ENCODE peak calls at places on chromosomes 12 and 14, in five cellular contexts. Q is mesothelial cell of epicardium, B is stomach, C is astrocyte of the cerebellum, M is AG09309. H is an unnamed sample.

GRCh38 chr12:47962198-47962597 is 1.2 kb upstream of the TMEM106C start:
- DNase-seq in Q (no peak), B (no peak), C (no peak), M (no peak), H (no peak)

GRCh38 chr12:3247077-3247476 is 169.9 kb downstream of the TSPAN9 start:
- DNase-seq in Q (no peak), B (no peak), C (no peak), M (no peak), H (no peak)

GRCh38 chr12:27619308-27619707 is 76.9 kb upstream of the REP15 start:
- DNase-seq in Q (no peak), B (no peak), C (peak), M (peak), H (no peak)

GRCh38 chr12:12097821-12098688 is 27.3 kb downstream of the BCL2L14 start:
- DNase-seq in Q (no peak), B (no peak), C (no peak), M (no peak), H (no peak)

GRCh38 chr12:106767954-106768501 is 6.5 kb upstream of the RIC8B start:
- DNase-seq in Q (no peak), B (no peak), C (peak), M (no peak), H (no peak)

GRCh38 chr12:95601091-95601490 is 49.8 kb upstream of the USP44 start:
- DNase-seq in Q (no peak), B (no peak), C (no peak), M (no peak), H (no peak)

GRCh38 chr12:82870825-82871377 is 184.2 kb downstream of the TMTC2 start:
- DNase-seq in Q (no peak), B (no peak), C (no peak), M (no peak), H (no peak)

GRCh38 chr12:114655934-114656697 is 27.9 kb downstream of the TBX3 start:
- DNase-seq in Q (no peak), B (no peak), C (no peak), M (no peak), H (no peak)

GRCh38 chr12:39467432-39467870 is 24.5 kb upstream of the KIF21A start:
- DNase-seq in Q (no peak), B (no peak), C (no peak), M (no peak), H (no peak)

GRCh38 chr14:104926619-104927431 is 2.1 kb downstream of the PLD4 start:
- DNase-seq in Q (no peak), B (no peak), C (no peak), M (no peak), H (no peak)

GRCh38 chr12:127260531-127260930 is 1006.4 kb upstream of the TMEM132C start:
- DNase-seq in Q (no peak), B (no peak), C (no peak), M (no peak), H (no peak)

GRCh38 chr14:44490966-44491365 is 16.1 kb downstream of the FSCB start:
- DNase-seq in Q (no peak), B (no peak), C (no peak), M (no peak), H (no peak)

GRCh38 chr12:89333564-89334252 is 18.6 kb downstream of the DUSP6 start:
- DNase-seq in Q (no peak), B (no peak), C (no peak), M (no peak), H (no peak)

GRCh38 chr14:104462651-104463630 is 116.6 kb upstream of the C14orf180 start:
- DNase-seq in Q (no peak), B (no peak), C (no peak), M (no peak), H (peak)

GRCh38 chr14:50865677-50866076 is 6.2 kb upstream of the ABHD12B start:
- DNase-seq in Q (no peak), B (no peak), C (no peak), M (no peak), H (no peak)

GRCh38 chr12:47585507-47585906 is 120.3 kb downstream of the RPAP3 start:
- DNase-seq in Q (no peak), B (no peak), C (no peak), M (no peak), H (no peak)

GRCh38 chr12:503111-503761 is 43.5 kb downstream of the B4GALNT3 start:
- DNase-seq in Q (no peak), B (peak), C (no peak), M (no peak), H (no peak)

GRCh38 chr14:55298423-55298822 is 27.2 kb downstream of the FBXO34 start:
- DNase-seq in Q (no peak), B (no peak), C (no peak), M (no peak), H (no peak)

GRCh38 chr12:104279164-104279563 is 24.4 kb upstream of the EID3 start:
- DNase-seq in Q (no peak), B (no peak), C (no peak), M (no peak), H (no peak)

GRCh38 chr14:103534576-103535061 is 5.6 kb downstream of the TRMT61A start:
- DNase-seq in Q (no peak), B (no peak), C (no peak), M (no peak), H (no peak)

GRCh38 chr12:66964629-66965028 is 285.8 kb upstream of the GRIP1 start:
- DNase-seq in Q (no peak), B (no peak), C (peak), M (no peak), H (no peak)

GRCh38 chr14:38261620-38262019 is 5.7 kb upstream of the CLEC14A start:
- DNase-seq in Q (no peak), B (no peak), C (no peak), M (no peak), H (no peak)

GRCh38 chr14:71062581-71063303 is 155.5 kb downstream of the PCNX1 start:
- DNase-seq in Q (no peak), B (no peak), C (no peak), M (no peak), H (no peak)

GRCh38 chr14:59161571-59162175 is 26.8 kb upstream of the DAAM1 start:
- DNase-seq in Q (no peak), B (no peak), C (peak), M (peak), H (no peak)

GRCh38 chr14:67417633-67418032 is 5.7 kb upstream of the PLEK2 start:
- DNase-seq in Q (no peak), B (no peak), C (no peak), M (no peak), H (no peak)

GRCh38 chr12:63792333-63792732 is 12.6 kb downstream of the RXYLT1 start:
- DNase-seq in Q (no peak), B (no peak), C (no peak), M (no peak), H (no peak)

GRCh38 chr12:63394349-63394748 is 243.3 kb upstream of the AVPR1A start:
- DNase-seq in Q (no peak), B (no peak), C (no peak), M (no peak), H (no peak)

GRCh38 chr12:65335021-65335714 is 56.7 kb downstream of the MSRB3 start:
- DNase-seq in Q (no peak), B (no peak), C (peak), M (peak), H (no peak)

GRCh38 chr14:32006267-32007110 is 70.6 kb upstream of the ARHGAP5 start:
- DNase-seq in Q (no peak), B (no peak), C (no peak), M (no peak), H (no peak)

GRCh38 chr12:124370851-124371250 is 76.0 kb downstream of the RFLNA start:
- DNase-seq in Q (no peak), B (no peak), C (no peak), M (no peak), H (no peak)

GRCh38 chr12:124370384-124370783 is 75.5 kb downstream of the RFLNA start:
- DNase-seq in Q (no peak), B (no peak), C (no peak), M (no peak), H (no peak)

GRCh38 chr12:124372831-124373230 is 77.9 kb downstream of the RFLNA start:
- DNase-seq in Q (no peak), B (no peak), C (no peak), M (no peak), H (no peak)

GRCh38 chr12:124371366-124371765 is 76.5 kb downstream of the RFLNA start:
- DNase-seq in Q (no peak), B (no peak), C (no peak), M (no peak), H (no peak)

GRCh38 chr12:124371970-124372555 is 77.2 kb downstream of the RFLNA start:
- DNase-seq in Q (no peak), B (no peak), C (no peak), M (no peak), H (no peak)
- TF ChIP-seq CTCF in Q (no peak), B (no peak), C (no peak), M (no peak), H (no peak)

DNA sequence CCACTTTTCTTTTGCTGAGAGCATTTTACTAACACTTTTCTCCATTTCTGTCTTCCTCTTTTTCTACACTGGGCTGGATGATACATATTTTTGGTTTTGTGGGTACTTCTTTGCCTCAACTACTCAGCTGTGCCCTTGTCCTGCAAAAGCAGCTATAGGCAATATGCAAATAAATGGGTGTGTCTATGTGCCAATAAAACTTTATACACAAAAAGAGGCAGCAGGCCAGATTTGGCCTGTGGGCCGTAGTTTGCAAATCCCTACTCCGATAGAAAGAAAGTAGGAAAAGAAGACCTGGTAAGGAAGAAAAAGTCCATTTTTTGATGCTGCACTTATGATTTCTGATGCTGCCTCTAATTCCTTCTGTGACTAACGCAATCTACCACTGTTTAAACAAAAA is 6.5 kb downstream of the CLMN start:
- DNase-seq in Q (no peak), B (no peak), C (no peak), M (no peak), H (no peak)
- TF ChIP-seq CTCF in Q (no peak), B (no peak), C (no peak), M (no peak), H (no peak)

DNA sequence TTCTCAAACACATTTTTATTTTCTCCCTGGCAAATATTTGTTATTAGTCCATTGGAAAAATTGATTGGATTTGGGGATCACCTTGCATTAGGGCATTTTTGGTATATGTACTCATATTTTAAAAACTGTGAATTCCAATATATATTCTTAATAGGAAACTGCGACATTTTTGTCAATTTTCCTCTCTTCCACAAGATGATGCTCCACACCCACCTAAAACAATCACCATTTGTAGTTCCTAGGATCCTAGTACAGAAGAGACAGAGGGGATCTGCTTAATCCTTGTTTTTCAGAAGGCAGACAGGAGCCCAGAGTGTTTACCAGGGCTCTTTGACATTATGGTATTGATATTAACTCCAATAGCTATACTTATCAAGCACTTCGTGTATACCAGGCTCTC is 22.8 kb upstream of the OASL start:
- DNase-seq in Q (no peak), B (no peak), C (no peak), M (no peak), H (no peak)
- TF ChIP-seq CTCF in Q (no peak), B (no peak), C (peak), M (peak), H (peak)

GRCh38 chr12:68158427-68158826 is 1.1 kb downstream of the IFNG start:
- DNase-seq in Q (no peak), B (no peak), C (no peak), M (no peak), H (no peak)
- TF ChIP-seq CTCF in Q (peak), B (peak), C (peak), M (peak), H (peak)

H was measured in osteocyte.